ENCODE peak calls at places on chromosome 19, in seven cellular contexts. G, U, B, D, F, Q and R are unnamed samples.

GRCh38 chr19:8107301-8107903 is 42.0 kb downstream of the FBN3 start:
- DNase-seq in D (no peak), G (no peak), Q (no peak), F (no peak), B (no peak), U (no peak), R (no peak)

GRCh38 chr19:52956917-52957316 is 5.8 kb downstream of the ZNF816 start:
- DNase-seq in F (no peak), Q (no peak), B (no peak), U (no peak), D (no peak), G (no peak), R (no peak)

GRCh38 chr19:670609-671075 is 5.5 kb upstream of the FSTL3 start:
- DNase-seq in F (no peak), D (no peak), G (no peak), U (no peak), B (no peak), Q (no peak), R (no peak)

GRCh38 chr19:9910625-9911024 is 25.7 kb downstream of the OLFM2 start:
- DNase-seq in G (no peak), Q (no peak), F (no peak), U (no peak), D (no peak), B (no peak), R (no peak)

GRCh38 chr19:4977299-4978174 is 8.6 kb downstream of the KDM4B start:
- DNase-seq in U (peak; percentile 67), Q (no peak), B (no peak), F (no peak), D (no peak), G (no peak), R (no peak)

GRCh38 chr19:4929186-4929585 is 19.9 kb downstream of the UHRF1 start:
- DNase-seq in F (no peak), G (no peak), U (no peak), B (no peak), D (no peak), Q (no peak), R (no peak)

GRCh38 chr19:22616659-22617058 is 17.5 kb upstream of the ZNF492 start:
- DNase-seq in Q (no peak), U (no peak), D (no peak), F (no peak), G (no peak), B (no peak), R (no peak)

GRCh38 chr19:1001538-1002166 is 1.4 kb downstream of the GRIN3B start:
- DNase-seq in D (no peak), G (peak; percentile 60), U (no peak), Q (peak; percentile 56), F (peak; percentile 64), B (no peak), R (no peak)

GRCh38 chr19:58154287-58154678 is 3.7 kb upstream of the ZNF329 start:
- DNase-seq in G (no peak), D (no peak), U (peak; percentile 27), Q (no peak), B (no peak), F (peak; percentile 52), R (no peak)

GRCh38 chr19:42380155-42380554 is 9.9 kb downstream of the CNFN start:
- DNase-seq in D (no peak), B (no peak), F (no peak), G (no peak), U (no peak), Q (no peak), R (no peak)

GRCh38 chr19:18608805-18609716 is 2.5 kb upstream of the CRLF1 start:
- DNase-seq in G (no peak), D (no peak), U (no peak), F (no peak), B (no peak), Q (no peak), R (no peak)

GRCh38 chr19:18608102-18608804 is 1.7 kb upstream of the CRLF1 start:
- DNase-seq in F (no peak), G (no peak), U (no peak), Q (no peak), D (no peak), B (no peak), R (no peak)

GRCh38 chr19:18606281-18607221 is at the start of gene CRLF1:
- DNase-seq in G (no peak), Q (no peak), D (no peak), B (no peak), U (no peak), F (no peak), R (no peak)

GRCh38 chr19:18605546-18606280 is 886 bp downstream of the CRLF1 start:
- DNase-seq in F (no peak), G (no peak), U (no peak), D (no peak), Q (no peak), B (no peak), R (no peak)

GRCh38 chr19:18607222-18608101 is 863 bp upstream of the CRLF1 start:
- DNase-seq in Q (no peak), D (no peak), G (no peak), U (no peak), B (no peak), F (no peak), R (no peak)
- H3K4me3 ChIP-seq in Q (no peak overlapping the region), D (peak overlapping the region; percentile 49), G (no peak overlapping the region), U (peak overlapping the region; percentile 4), B (peak overlapping the region; percentile 39), F (no peak overlapping the region), R (no peak overlapping the region)

DNA sequence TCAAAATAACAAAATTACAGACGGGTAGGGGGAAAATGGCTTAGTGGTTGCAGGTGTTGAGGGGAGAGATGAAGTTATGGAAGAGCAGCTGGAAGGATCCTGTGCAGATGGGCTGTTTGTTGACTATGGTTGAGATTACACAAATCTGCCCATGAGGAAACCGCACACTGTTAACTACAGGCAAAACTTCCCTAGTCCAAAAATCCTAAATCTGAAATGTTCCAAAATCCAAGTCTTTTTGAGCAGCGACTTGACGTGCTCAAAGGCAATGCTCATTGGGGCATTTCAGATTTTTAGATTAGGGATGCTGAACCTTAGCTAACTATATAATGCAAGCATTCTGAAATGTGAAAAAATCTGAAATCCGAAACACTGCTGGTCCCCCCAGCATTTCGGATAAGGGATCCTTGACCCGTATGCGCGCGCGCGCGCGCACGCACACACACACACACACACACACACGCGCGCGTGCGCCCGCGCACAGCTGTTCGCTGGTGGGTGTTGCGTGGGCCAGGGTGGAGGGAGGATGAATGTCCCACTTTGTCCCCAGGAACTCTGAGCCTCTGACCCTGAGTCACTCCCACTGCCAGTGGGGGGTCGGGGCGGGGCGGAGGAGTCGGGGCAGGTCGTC is 6.8 kb downstream of the F2RL3 start:
- DNase-seq in G (no peak), B (no peak), F (no peak), D (no peak), U (no peak), Q (no peak), R (no peak)
- H3K4me3 ChIP-seq in G (no peak overlapping the region), B (no peak overlapping the region), F (no peak overlapping the region), D (peak overlapping the region; percentile 56), U (peak overlapping the region; percentile 49), Q (no peak overlapping the region), R (no peak overlapping the region)

GRCh38 chr19:6911523-6911922 is 24.1 kb downstream of the ADGRE1 start:
- DNase-seq in B (no peak), G (no peak), D (no peak), F (no peak), Q (no peak), U (no peak), R (no peak)

GRCh38 chr19:6916952-6917351 is 29.6 kb downstream of the ADGRE1 start:
- DNase-seq in G (no peak), D (no peak), B (no peak), U (no peak), F (no peak), Q (no peak), R (no peak)

GRCh38 chr19:6914321-6914720 is 26.9 kb downstream of the ADGRE1 start:
- DNase-seq in U (no peak), B (no peak), F (no peak), D (no peak), G (no peak), Q (no peak), R (no peak)
- H3K4me3 ChIP-seq in U (no peak overlapping the region), B (no peak overlapping the region), F (no peak overlapping the region), D (no peak overlapping the region), G (no peak overlapping the region), Q (no peak overlapping the region), R (no peak overlapping the region)

DNA sequence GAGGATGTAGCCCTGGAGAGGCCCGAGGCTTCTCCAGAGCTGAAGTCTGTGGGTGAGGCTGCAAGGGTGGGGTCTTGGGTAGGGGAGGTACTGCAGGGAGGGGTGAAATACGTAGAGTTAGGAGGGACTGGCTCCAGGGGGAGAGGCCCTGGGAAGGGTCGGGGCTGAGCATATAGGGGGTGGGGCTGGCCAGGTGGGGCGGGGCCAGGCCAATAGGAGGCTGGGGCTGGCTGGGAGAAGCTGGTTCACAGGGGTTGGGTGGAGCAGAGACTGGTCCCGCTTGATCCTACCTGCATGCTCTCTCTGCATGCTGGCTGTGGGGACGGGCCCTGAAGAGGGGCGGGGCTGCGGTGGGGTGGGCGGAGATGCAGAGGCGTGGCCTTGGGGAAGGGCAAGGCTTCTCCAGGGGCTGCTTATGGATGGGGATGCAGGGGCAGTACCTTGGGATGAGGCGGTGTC is 51.9 kb downstream of the CELF5 start:
- DNase-seq in G (no peak), B (no peak), U (peak; percentile 71), F (peak; percentile 83), Q (no peak), D (no peak), R (no peak)
- H3K4me3 ChIP-seq in G (no peak overlapping the region), B (peak overlapping the region; percentile 23), U (peak overlapping the region; percentile 7), F (no peak overlapping the region), Q (no peak overlapping the region), D (no peak overlapping the region), R (no peak overlapping the region)

DNA sequence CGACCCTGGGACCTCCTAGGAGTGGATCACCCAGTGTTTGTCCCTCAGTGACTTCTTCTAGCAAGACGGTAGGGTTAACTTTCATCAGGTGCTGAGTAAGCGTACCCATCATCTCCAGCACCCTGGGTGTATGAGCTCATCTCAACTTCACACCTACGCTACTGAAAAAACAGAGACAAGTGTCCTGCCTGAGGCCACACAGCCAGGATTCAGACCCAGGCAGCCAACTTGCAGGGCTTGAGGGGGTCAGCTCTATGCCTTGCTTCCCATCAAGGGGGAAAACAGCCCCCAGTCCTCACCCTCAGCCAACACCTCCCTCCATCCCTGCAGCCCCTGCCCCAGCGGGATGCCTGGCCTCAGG is 4.6 kb downstream of the TLE2 start:
- DNase-seq in U (peak; percentile 8), G (no peak), F (no peak), Q (no peak), D (no peak), B (no peak), R (no peak)
- H3K4me3 ChIP-seq in U (no peak overlapping the region), G (no peak overlapping the region), F (no peak overlapping the region), Q (no peak overlapping the region), D (no peak overlapping the region), B (no peak overlapping the region), R (no peak overlapping the region)

DNA sequence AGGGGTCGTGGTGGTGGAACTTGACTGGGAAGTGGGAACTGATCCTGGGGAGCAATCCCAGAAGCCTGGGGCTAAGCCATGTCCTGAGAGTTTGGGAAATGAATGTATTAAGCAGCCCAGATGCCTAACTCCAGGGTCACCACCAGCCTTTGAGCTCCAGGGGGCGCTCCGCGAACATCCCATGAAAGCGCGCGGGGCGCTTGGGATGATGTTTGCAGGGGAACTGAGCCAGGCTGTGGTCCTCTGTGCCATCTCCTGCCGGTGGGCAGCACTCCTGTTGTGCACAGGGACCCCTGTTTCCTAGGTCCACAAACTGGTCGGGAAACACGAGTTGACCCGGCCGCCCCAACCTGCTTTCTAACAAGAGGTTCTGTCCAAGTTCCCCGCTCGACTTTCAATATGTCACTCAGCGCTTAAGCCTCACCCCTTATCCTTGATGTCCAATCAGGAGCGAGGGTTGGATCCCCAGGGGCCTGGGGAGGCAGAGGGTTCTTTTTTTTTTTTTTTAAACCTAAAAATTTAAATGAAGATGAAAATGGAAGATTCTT is 14.4 kb downstream of the LEUTX start:
- DNase-seq in G (peak; percentile 69), D (peak; percentile 35), F (peak; percentile 66), B (peak; percentile 100), Q (peak; percentile 63), U (peak; percentile 56), R (peak; percentile 62)
- H3K4me3 ChIP-seq in G (peak overlapping the region; percentile 73), D (peak overlapping the region; percentile 52), F (no peak overlapping the region), B (peak overlapping the region; percentile 42), Q (peak overlapping the region; percentile 68), U (peak overlapping the region; percentile 23), R (peak overlapping the region; percentile 57)